ENCODE peak calls at places on chromosomes 16 and 17, in five cellular contexts. One of them, this sample, is unnamed.

GRCh38 chr17:45228985-45229517 is 7.4 kb downstream of the FMNL1 start:
- DNase-seq in AG04449: peak; percentile 54
- DNase-seq in fibroblast of villous mesenchyme: peak; percentile 98
- DNase-seq in Ammon's horn: peak; percentile 77
- DNase-seq in stimulated activated CD4-positive, alpha-beta T cell treated with anti-CD3 and anti-CD28 coated beads, Interleukin-1b, Interleukin-23, amount 100 ng/mL, for 48 hours: peak; percentile 90
- DNase-seq in this sample: no peak

GRCh38 chr17:44904001-44904984 is 5.0 kb upstream of the EFTUD2 start:
- DNase-seq in AG04449: no peak
- DNase-seq in fibroblast of villous mesenchyme: no peak
- DNase-seq in Ammon's horn: peak; percentile 50
- DNase-seq in stimulated activated CD4-positive, alpha-beta T cell treated with anti-CD3 and anti-CD28 coated beads, Interleukin-1b, Interleukin-23, amount 100 ng/mL, for 48 hours: no peak
- DNase-seq in this sample: peak; percentile 90

GRCh38 chr17:15513058-15513858 is 45.8 kb upstream of the CDRT4 start:
- DNase-seq in AG04449: no peak
- DNase-seq in fibroblast of villous mesenchyme: no peak
- DNase-seq in Ammon's horn: peak; percentile 69
- DNase-seq in stimulated activated CD4-positive, alpha-beta T cell treated with anti-CD3 and anti-CD28 coated beads, Interleukin-1b, Interleukin-23, amount 100 ng/mL, for 48 hours: no peak
- DNase-seq in this sample: no peak

GRCh38 chr17:78421534-78422266 is 43.3 kb downstream of the PGS1 start:
- DNase-seq in AG04449: peak; percentile 14
- DNase-seq in fibroblast of villous mesenchyme: peak; percentile 80
- DNase-seq in Ammon's horn: peak; percentile 82
- DNase-seq in stimulated activated CD4-positive, alpha-beta T cell treated with anti-CD3 and anti-CD28 coated beads, Interleukin-1b, Interleukin-23, amount 100 ng/mL, for 48 hours: peak; percentile 75
- DNase-seq in this sample: peak; percentile 82

GRCh38 chr16:12002447-12003006 is 26.0 kb downstream of the SNX29 start:
- DNase-seq in AG04449: no peak
- DNase-seq in fibroblast of villous mesenchyme: peak; percentile 97
- DNase-seq in Ammon's horn: peak; percentile 70
- DNase-seq in stimulated activated CD4-positive, alpha-beta T cell treated with anti-CD3 and anti-CD28 coated beads, Interleukin-1b, Interleukin-23, amount 100 ng/mL, for 48 hours: no peak
- DNase-seq in this sample: no peak

GRCh38 chr17:64702815-64703214 is 40.7 kb upstream of the SMURF2 start:
- DNase-seq in AG04449: no peak
- DNase-seq in fibroblast of villous mesenchyme: no peak
- DNase-seq in Ammon's horn: no peak
- DNase-seq in stimulated activated CD4-positive, alpha-beta T cell treated with anti-CD3 and anti-CD28 coated beads, Interleukin-1b, Interleukin-23, amount 100 ng/mL, for 48 hours: no peak
- DNase-seq in this sample: no peak

GRCh38 chr17:11880714-11881113 is 116.6 kb downstream of the ZNF18 start:
- DNase-seq in AG04449: no peak
- DNase-seq in fibroblast of villous mesenchyme: no peak
- DNase-seq in Ammon's horn: peak; percentile 67
- DNase-seq in stimulated activated CD4-positive, alpha-beta T cell treated with anti-CD3 and anti-CD28 coated beads, Interleukin-1b, Interleukin-23, amount 100 ng/mL, for 48 hours: no peak
- DNase-seq in this sample: no peak

GRCh38 chr17:62090021-62090824 is 25.1 kb upstream of the MED13 start:
- DNase-seq in AG04449: no peak
- DNase-seq in fibroblast of villous mesenchyme: no peak
- DNase-seq in Ammon's horn: no peak
- DNase-seq in stimulated activated CD4-positive, alpha-beta T cell treated with anti-CD3 and anti-CD28 coated beads, Interleukin-1b, Interleukin-23, amount 100 ng/mL, for 48 hours: no peak
- DNase-seq in this sample: no peak

GRCh38 chr17:43940630-43941029 is 1.6 kb downstream of the PPY start:
- DNase-seq in AG04449: no peak
- DNase-seq in fibroblast of villous mesenchyme: peak; percentile 39
- DNase-seq in Ammon's horn: no peak
- DNase-seq in stimulated activated CD4-positive, alpha-beta T cell treated with anti-CD3 and anti-CD28 coated beads, Interleukin-1b, Interleukin-23, amount 100 ng/mL, for 48 hours: no peak
- DNase-seq in this sample: no peak

GRCh38 chr16:70520612-70521297 is 2.6 kb downstream of the COG4 start:
- DNase-seq in AG04449: peak; percentile 49
- DNase-seq in fibroblast of villous mesenchyme: peak; percentile 76
- DNase-seq in Ammon's horn: no peak
- DNase-seq in stimulated activated CD4-positive, alpha-beta T cell treated with anti-CD3 and anti-CD28 coated beads, Interleukin-1b, Interleukin-23, amount 100 ng/mL, for 48 hours: no peak
- DNase-seq in this sample: no peak

GRCh38 chr16:27202923-27203428 is 350 bp upstream of the KDM8 start:
- DNase-seq in AG04449: no peak
- DNase-seq in fibroblast of villous mesenchyme: no peak
- DNase-seq in Ammon's horn: no peak
- DNase-seq in stimulated activated CD4-positive, alpha-beta T cell treated with anti-CD3 and anti-CD28 coated beads, Interleukin-1b, Interleukin-23, amount 100 ng/mL, for 48 hours: no peak
- DNase-seq in this sample: no peak

GRCh38 chr16:61581417-61582046 is 454.7 kb downstream of the CDH8 start:
- DNase-seq in AG04449: no peak
- DNase-seq in fibroblast of villous mesenchyme: no peak
- DNase-seq in Ammon's horn: no peak
- DNase-seq in stimulated activated CD4-positive, alpha-beta T cell treated with anti-CD3 and anti-CD28 coated beads, Interleukin-1b, Interleukin-23, amount 100 ng/mL, for 48 hours: no peak
- DNase-seq in this sample: no peak

GRCh38 chr17:78411241-78411855 is 32.9 kb downstream of the PGS1 start:
- DNase-seq in AG04449: no peak
- DNase-seq in fibroblast of villous mesenchyme: peak; percentile 92
- DNase-seq in Ammon's horn: no peak
- DNase-seq in stimulated activated CD4-positive, alpha-beta T cell treated with anti-CD3 and anti-CD28 coated beads, Interleukin-1b, Interleukin-23, amount 100 ng/mL, for 48 hours: no peak
- DNase-seq in this sample: no peak

GRCh38 chr16:77191259-77191969 is 424 bp downstream of the MON1B start:
- DNase-seq in AG04449: no peak
- DNase-seq in fibroblast of villous mesenchyme: peak; percentile 11
- DNase-seq in Ammon's horn: peak; percentile 27
- DNase-seq in stimulated activated CD4-positive, alpha-beta T cell treated with anti-CD3 and anti-CD28 coated beads, Interleukin-1b, Interleukin-23, amount 100 ng/mL, for 48 hours: no peak
- DNase-seq in this sample: no peak

GRCh38 chr16:88002211-88002610 is 51.0 kb downstream of the BANP start:
- DNase-seq in AG04449: no peak
- DNase-seq in fibroblast of villous mesenchyme: no peak
- DNase-seq in Ammon's horn: no peak
- DNase-seq in stimulated activated CD4-positive, alpha-beta T cell treated with anti-CD3 and anti-CD28 coated beads, Interleukin-1b, Interleukin-23, amount 100 ng/mL, for 48 hours: no peak
- DNase-seq in this sample: no peak

GRCh38 chr17:57368637-57369336 is 112.5 kb downstream of the MSI2 start:
- DNase-seq in AG04449: no peak
- DNase-seq in fibroblast of villous mesenchyme: no peak
- DNase-seq in Ammon's horn: no peak
- DNase-seq in stimulated activated CD4-positive, alpha-beta T cell treated with anti-CD3 and anti-CD28 coated beads, Interleukin-1b, Interleukin-23, amount 100 ng/mL, for 48 hours: no peak
- DNase-seq in this sample: no peak

GRCh38 chr16:86158688-86159360 is 259.9 kb downstream of the IRF8 start:
- DNase-seq in AG04449: no peak
- DNase-seq in fibroblast of villous mesenchyme: no peak
- DNase-seq in Ammon's horn: no peak
- DNase-seq in stimulated activated CD4-positive, alpha-beta T cell treated with anti-CD3 and anti-CD28 coated beads, Interleukin-1b, Interleukin-23, amount 100 ng/mL, for 48 hours: no peak
- DNase-seq in this sample: no peak

GRCh38 chr16:47631131-47631530 is 170.0 kb downstream of the PHKB start:
- DNase-seq in AG04449: no peak
- DNase-seq in fibroblast of villous mesenchyme: no peak
- DNase-seq in Ammon's horn: no peak
- DNase-seq in stimulated activated CD4-positive, alpha-beta T cell treated with anti-CD3 and anti-CD28 coated beads, Interleukin-1b, Interleukin-23, amount 100 ng/mL, for 48 hours: no peak
- DNase-seq in this sample: no peak